ENCODE peak calls at places on chromosome 17, in seven cellular contexts. V is tibial artery, U is pancreas, Y is heart right ventricle, A is PC-9, P is colonic mucosa, C is ovary. M is an unnamed sample. For H3K4me1, the result is how much of the 10 kb centered on the place peaks cover.

GRCh38 chr17:65054602-65055001 is 1.9 kb downstream of the GNA13 start:
- DNase-seq in C (no peak), V (no peak), U (no peak), Y (no peak), A (peak), P (no peak), M (no peak)

GRCh38 chr17:4751925-4752324 is 12.2 kb upstream of the CXCL16 start:
- DNase-seq in V (no peak), Y (no peak), C (no peak), P (no peak), A (no peak), U (no peak), M (no peak)

GRCh38 chr17:75832164-75832651 is 12.0 kb downstream of the UNC13D start:
- DNase-seq in A (no peak), C (no peak), Y (no peak), V (no peak), P (no peak), U (no peak), M (no peak)

GRCh38 chr17:68621065-68621464 is 19.9 kb upstream of the FAM20A start:
- DNase-seq in C (no peak), Y (no peak), P (no peak), A (no peak), V (no peak), U (no peak), M (no peak)

GRCh38 chr17:20095366-20096080 is 86.4 kb downstream of the SPECC1 start:
- DNase-seq in V (peak), P (no peak), A (no peak), C (peak), U (peak), Y (peak), M (peak)

GRCh38 chr17:57662644-57663308 is 82.3 kb downstream of the CCDC182 start:
- DNase-seq in A (peak), C (peak), V (peak), Y (peak), P (peak), U (peak), M (peak)

GRCh38 chr17:46764709-46765401 is 53.6 kb downstream of the WNT3 start:
- DNase-seq in C (no peak), A (peak), P (no peak), U (peak), V (no peak), Y (peak), M (peak)

GRCh38 chr17:67573987-67574657 is 143.6 kb upstream of the NOL11 start:
- DNase-seq in C (no peak), A (no peak), U (no peak), V (no peak), Y (no peak), P (no peak), M (no peak)

GRCh38 chr17:67712375-67712774 is 5.4 kb upstream of the NOL11 start:
- DNase-seq in U (no peak), P (no peak), C (no peak), Y (no peak), A (no peak), V (no peak), M (no peak)

GRCh38 chr17:21284319-21285163 is at the start of gene MAP2K3:
- DNase-seq in A (peak), C (peak), P (peak), U (peak), Y (peak), V (peak), M (peak)

GRCh38 chr17:73156166-73156840 is 8.5 kb upstream of the SSTR2 start:
- DNase-seq in A (no peak), P (peak), V (peak), Y (peak), C (peak), U (peak), M (peak)

GRCh38 chr17:34639706-34640425 is 60.5 kb downstream of the TMEM132E start:
- DNase-seq in V (no peak), P (no peak), U (no peak), A (no peak), C (no peak), Y (no peak), M (no peak)

GRCh38 chr17:44536090-44536960 is 21.0 kb upstream of the FZD2 start:
- DNase-seq in A (no peak), C (peak), P (no peak), V (no peak), U (no peak), Y (peak), M (no peak)

GRCh38 chr17:63222655-63223054 is 223.5 kb downstream of the CYB561 start:
- DNase-seq in P (no peak), U (no peak), C (no peak), Y (no peak), V (no peak), A (no peak), M (no peak)

GRCh38 chr17:57607553-57608120 is 137.5 kb downstream of the CCDC182 start:
- DNase-seq in U (no peak), A (peak), Y (no peak), P (no peak), C (no peak), V (peak), M (no peak)

GRCh38 chr17:48236681-48237134 is 129.1 kb downstream of the SNX11 start:
- DNase-seq in Y (no peak), U (no peak), C (no peak), P (no peak), A (peak), V (no peak), M (no peak)

GRCh38 chr17:27530791-27531391 is 74.6 kb downstream of the KSR1 start:
- DNase-seq in A (peak), P (no peak), Y (no peak), V (peak), U (peak), C (no peak), M (no peak)

GRCh38 chr17:49224198-49224996 is 6.2 kb downstream of the PHOSPHO1 start:
- DNase-seq in C (no peak), P (no peak), A (no peak), Y (no peak), U (peak), V (no peak), M (no peak)

GRCh38 chr17:8946476-8946875 is 19.0 kb downstream of the PIK3R5 start:
- DNase-seq in V (no peak), U (no peak), C (no peak), A (no peak), Y (no peak), P (no peak), M (no peak)

GRCh38 chr17:51419476-51419875 is 159.1 kb downstream of the UTP18 start:
- DNase-seq in C (no peak), Y (no peak), P (no peak), A (no peak), V (no peak), U (no peak), M (no peak)

GRCh38 chr17:3944485-3945388 is 19.5 kb downstream of the ATP2A3 start:
- DNase-seq in P (peak), C (peak), V (no peak), U (no peak), Y (no peak), A (no peak), M (peak)

GRCh38 chr17:60165976-60166375 is 16.2 kb downstream of the CA4 start:
- DNase-seq in C (no peak), Y (no peak), U (no peak), V (no peak), P (peak), A (no peak), M (no peak)

GRCh38 chr17:81112461-81112860 is 52.8 kb upstream of the PVALEF start:
- DNase-seq in C (no peak), V (no peak), A (no peak), Y (no peak), P (no peak), U (no peak), M (no peak)

GRCh38 chr17:13265306-13265705 is 247.5 kb upstream of the ELAC2 start:
- DNase-seq in V (no peak), Y (no peak), U (no peak), A (no peak), C (no peak), P (no peak), M (no peak)

GRCh38 chr17:19244796-19245195 is 7.6 kb downstream of the EPN2 start:
- DNase-seq in U (no peak), C (no peak), A (no peak), V (no peak), P (no peak), Y (no peak), M (no peak)

GRCh38 chr17:38761612-38762011 is 9.1 kb downstream of the PSMB3 start:
- DNase-seq in V (no peak), Y (no peak), U (no peak), C (no peak), P (peak), A (no peak), M (no peak)

GRCh38 chr17:79937981-79938695 is 97.5 kb downstream of the TBC1D16 start:
- DNase-seq in V (no peak), Y (no peak), U (peak), A (no peak), C (peak), P (no peak), M (no peak)

GRCh38 chr17:71188811-71189492 is 931.9 kb upstream of the SOX9 start:
- DNase-seq in C (no peak), Y (no peak), A (peak), P (no peak), V (no peak), U (no peak), M (no peak)

GRCh38 chr17:32285770-32286517 is 20.3 kb downstream of the RHBDL3 start:
- DNase-seq in Y (no peak), V (no peak), C (no peak), U (no peak), A (no peak), P (no peak), M (no peak)

GRCh38 chr17:8741366-8741765 is 3.3 kb downstream of the CCDC42 start:
- DNase-seq in U (no peak), A (no peak), P (no peak), Y (no peak), C (no peak), V (peak), M (no peak)

GRCh38 chr17:74454197-74455024 is 12.0 kb upstream of the CD300A start:
- DNase-seq in P (peak), A (peak), C (peak), V (no peak), Y (peak), U (peak), M (peak)

GRCh38 chr17:81511800-81512559 is 619 bp downstream of the ACTG1 start:
- DNase-seq in U (peak), Y (peak), V (peak), A (no peak), P (peak), C (peak), M (no peak)

GRCh38 chr17:63082273-63082861 is 116.3 kb downstream of the TANC2 start:
- DNase-seq in Y (no peak), P (no peak), C (no peak), A (no peak), U (no peak), V (no peak), M (no peak)

GRCh38 chr17:78727476-78728229 is 54.4 kb downstream of the CYTH1 start:
- DNase-seq in Y (no peak), C (no peak), P (no peak), V (no peak), A (no peak), U (no peak), M (no peak)

GRCh38 chr17:78725448-78726021 is 56.5 kb downstream of the CYTH1 start:
- DNase-seq in Y (no peak), P (no peak), C (no peak), U (no peak), A (no peak), V (no peak), M (no peak)

GRCh38 chr17:78726471-78727010 is 55.5 kb downstream of the CYTH1 start:
- DNase-seq in A (no peak), C (no peak), P (no peak), U (no peak), V (no peak), Y (no peak), M (no peak)

GRCh38 chr17:78728495-78728894 is 53.6 kb downstream of the CYTH1 start:
- DNase-seq in Y (no peak), A (no peak), U (no peak), V (no peak), C (no peak), P (no peak), M (no peak)

DNA sequence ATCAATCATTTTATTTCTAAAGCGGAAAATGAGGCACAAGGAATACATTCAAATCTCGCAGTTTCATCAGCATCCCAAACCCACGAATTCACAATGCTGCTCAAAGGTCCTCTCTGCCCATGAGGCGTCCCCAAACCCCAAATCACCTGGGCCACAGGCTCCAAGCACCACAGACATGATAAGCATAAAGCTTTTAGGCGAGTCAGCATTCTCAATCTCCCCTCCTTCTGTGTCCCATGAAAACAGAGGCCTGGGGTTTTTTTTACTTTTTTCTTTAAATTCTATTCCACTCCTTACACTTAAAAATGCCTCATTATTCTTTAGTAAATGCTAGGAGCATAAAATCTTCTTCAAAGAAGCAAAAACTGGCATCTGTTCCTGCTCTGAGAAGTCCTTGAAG is 55.0 kb downstream of the CYTH1 start:
- DNase-seq in P (no peak), C (no peak), Y (no peak), V (no peak), U (no peak), A (no peak), M (no peak)
- H3K4me1 ChIP-seq in P (under half), C (under half), Y (under half), V (under half), U (under half), A (under half), M (half or more)

GRCh38 chr17:66551839-66552238 is 249.4 kb downstream of the PRKCA start:
- DNase-seq in Y (no peak), V (no peak), C (no peak), U (no peak), P (no peak), A (no peak), M (no peak)

GRCh38 chr17:66548158-66548557 is 245.7 kb downstream of the PRKCA start:
- DNase-seq in Y (no peak), A (no peak), V (no peak), C (no peak), P (peak), U (no peak), M (no peak)

GRCh38 chr17:66549312-66549705 is 246.9 kb downstream of the PRKCA start:
- DNase-seq in C (no peak), Y (no peak), U (no peak), P (no peak), A (no peak), V (no peak), M (no peak)

GRCh38 chr17:66548659-66549311 is 246.4 kb downstream of the PRKCA start:
- DNase-seq in P (no peak), Y (no peak), V (no peak), C (no peak), A (no peak), U (no peak), M (no peak)

GRCh38 chr17:66549731-66550207 is 247.4 kb downstream of the PRKCA start:
- DNase-seq in P (no peak), Y (no peak), C (no peak), U (no peak), A (peak), V (no peak), M (no peak)
- H3K27ac ChIP-seq in P (no peak), Y (no peak), C (no peak), U (no peak), A (peak), V (no peak), M (no peak)

GRCh38 chr17:10118788-10119130 is 79.6 kb downstream of the GAS7 start:
- DNase-seq in C (no peak), Y (no peak), P (no peak), U (no peak), V (peak), A (no peak), M (no peak)
- H3K4me1 ChIP-seq in C (under half), Y (half or more), P (under half), U (under half), V (under half), A (under half), M (half or more)

DNA sequence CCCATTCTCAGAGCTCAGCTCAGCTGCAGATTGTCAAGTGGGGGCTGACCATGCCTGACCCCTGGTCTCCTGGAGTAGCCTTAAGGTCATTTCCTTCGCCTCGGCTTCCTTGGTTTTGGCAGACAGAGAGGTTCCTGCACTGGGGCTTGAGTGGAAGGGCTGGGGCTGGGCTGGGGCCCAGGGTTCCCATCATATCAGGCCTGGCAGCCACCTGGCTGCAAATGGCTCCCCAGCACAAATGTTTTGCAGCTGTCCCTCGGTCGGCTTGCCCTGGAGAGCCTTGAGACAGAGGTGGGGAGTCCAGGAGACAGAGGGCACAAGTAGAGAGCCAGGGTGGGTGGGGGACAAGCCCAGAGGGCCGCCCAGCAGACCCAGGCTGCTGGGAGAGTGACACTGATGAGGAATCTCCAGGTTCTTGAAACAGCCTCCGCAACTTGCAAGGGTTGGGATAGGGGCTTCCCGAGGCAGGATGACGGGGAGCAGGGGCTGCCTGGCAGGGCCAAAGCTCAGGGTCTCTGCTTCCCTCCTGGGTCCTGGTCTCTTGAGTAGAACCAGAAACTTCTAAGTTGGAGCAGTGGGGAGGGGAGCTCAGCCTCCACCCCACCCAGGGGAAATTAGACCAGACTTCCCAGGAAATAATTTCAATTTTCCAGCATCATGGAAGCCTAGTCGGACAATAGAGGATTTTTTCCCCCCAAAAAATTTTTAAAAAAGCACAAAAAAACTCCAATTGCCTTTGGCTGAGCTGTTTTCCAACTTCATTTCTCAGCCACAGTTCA is 19.3 kb downstream of the IGFBP4 start:
- DNase-seq in U (no peak), C (peak), Y (no peak), V (no peak), P (no peak), A (no peak), M (no peak)
- H3K27ac ChIP-seq in U (no peak), C (peak), Y (peak), V (no peak), P (no peak), A (no peak), M (peak)

GRCh38 chr17:7557825-7558543 is 566 bp upstream of the TNFSF13 start:
- DNase-seq in U (peak), C (peak), A (peak), Y (peak), P (peak), V (peak), M (peak)
- H3K4me1 ChIP-seq in U (under half), C (under half), A (under half), Y (under half), P (under half), V (under half), M (half or more)

M was measured in left ventricle myocardium inferior.